ENCODE peak calls at places on chromosomes 3 and 15, in four cellular contexts. D, Y, E and T are unnamed samples.
A peak's percentile ranks its signal among the peaks of the same experiment; 100 is the strongest.

GRCh38 chr3:14169871-14170270 is 8.5 kb downstream of the XPC start:
- DNase-seq in D (no peak), Y (no peak), E (no peak), T (no peak)

GRCh38 chr3:184154909-184155643 is at the start of gene DVL3:
- DNase-seq in D (no peak), Y (peak; percentile 75), E (peak; percentile 81), T (peak; percentile 67)

GRCh38 chr3:131900891-131901290 is 133.9 kb downstream of the CPNE4 start:
- DNase-seq in D (no peak), Y (no peak), E (no peak), T (no peak)

GRCh38 chr3:12663311-12663935 is 494 bp downstream of the RAF1 start:
- DNase-seq in D (no peak), Y (peak; percentile 48), E (peak; percentile 76), T (peak; percentile 52)

GRCh38 chr3:63970596-63971468 is 52.5 kb downstream of the PSMD6 start:
- DNase-seq in D (no peak), Y (no peak), E (no peak), T (no peak)

GRCh38 chr3:41155834-41156233 is 43.5 kb upstream of the CTNNB1 start:
- DNase-seq in D (no peak), Y (no peak), E (no peak), T (no peak)

GRCh38 chr3:71416868-71417267 is 166.7 kb downstream of the FOXP1 start:
- DNase-seq in D (peak; percentile 6), Y (no peak), E (no peak), T (no peak)

GRCh38 chr15:61034793-61035710 is 194.1 kb downstream of the RORA start:
- DNase-seq in D (no peak), Y (no peak), E (no peak), T (no peak)

GRCh38 chr3:89104499-89104898 is 2.9 kb upstream of the EPHA3 start:
- DNase-seq in D (no peak), Y (no peak), E (no peak), T (no peak)

GRCh38 chr3:37833790-37834189 is 27.9 kb upstream of the CTDSPL start:
- DNase-seq in D (no peak), Y (no peak), E (no peak), T (no peak)

GRCh38 chr3:185912512-185912911 is 25.3 kb downstream of the TRA2B start:
- DNase-seq in D (no peak), Y (no peak), E (no peak), T (no peak)

GRCh38 chr3:7075901-7076300 is 215.0 kb downstream of the GRM7 start:
- DNase-seq in D (no peak), Y (no peak), E (no peak), T (no peak)

GRCh38 chr3:31880020-31880419 is 101.0 kb downstream of the OSBPL10 start:
- DNase-seq in D (no peak), Y (no peak), E (no peak), T (no peak)

GRCh38 chr3:58414538-58415197 is 19.0 kb downstream of the PDHB start:
- DNase-seq in D (peak; percentile 44), Y (peak; percentile 40), E (peak; percentile 72), T (peak; percentile 49)

GRCh38 chr3:103048371-103048722 is 613.5 kb downstream of the ZPLD1 start:
- DNase-seq in D (peak; percentile 34), Y (no peak), E (no peak), T (no peak)

GRCh38 chr3:98779936-98780335 is 16.8 kb downstream of the ST3GAL6 start:
- DNase-seq in D (no peak), Y (no peak), E (no peak), T (no peak)

GRCh38 chr3:158711886-158712285 is 20.4 kb downstream of the RARRES1 start:
- DNase-seq in D (no peak), Y (no peak), E (no peak), T (no peak)

GRCh38 chr3:102081587-102082289 is 232.4 kb downstream of the NFKBIZ start:
- DNase-seq in D (no peak), Y (no peak), E (no peak), T (no peak)

GRCh38 chr15:72229076-72229946 is 1.7 kb downstream of the PKM start:
- DNase-seq in D (no peak), Y (no peak), E (peak; percentile 65), T (peak; percentile 69)

GRCh38 chr15:72229947-72230196 is 1.1 kb downstream of the PKM start:
- DNase-seq in D (no peak), Y (no peak), E (no peak), T (peak; percentile 23)

GRCh38 chr15:72230197-72231065 is 559 bp downstream of the PKM start:
- DNase-seq in D (no peak), Y (peak; percentile 84), E (peak; percentile 95), T (peak; percentile 90)

GRCh38 chr15:72227720-72228119 is 3.3 kb downstream of the PKM start:
- DNase-seq in D (no peak), Y (no peak), E (no peak), T (no peak)

DNA sequence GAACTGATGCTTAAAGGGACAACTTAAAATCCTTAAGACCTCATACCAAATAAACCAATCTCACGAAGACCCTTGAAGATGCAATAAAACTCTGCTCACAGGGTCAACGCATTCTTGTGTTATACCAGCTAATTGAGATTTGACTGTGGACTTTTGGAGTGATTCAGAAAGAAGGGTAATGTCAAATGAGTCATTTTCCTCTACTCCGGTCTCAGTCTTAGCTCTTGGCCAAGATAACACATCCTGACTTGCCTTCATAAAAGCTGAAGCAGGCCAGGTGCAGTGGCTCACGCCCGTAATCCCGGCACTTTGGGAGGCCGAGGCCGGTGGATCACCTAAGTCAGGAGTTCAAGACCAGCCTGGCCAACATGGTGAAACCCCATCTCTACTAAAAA is 3.8 kb downstream of the PKM start:
- DNase-seq in D (peak; percentile 59), Y (no peak), E (no peak), T (no peak)
- TF ChIP-seq POLR2AphosphoS5 in D (no peak), Y (no peak), E (peak; percentile 50), T (no peak)

GRCh38 chr3:47012342-47013230 is 33.1 kb downstream of the NBEAL2 start:
- DNase-seq in D (no peak), Y (peak; percentile 59), E (no peak), T (no peak)
- TF ChIP-seq POLR2A in D (no peak), Y (no peak), E (no peak), T (no peak)

GRCh38 chr3:27670619-27671018 is 51.5 kb downstream of the EOMES start:
- DNase-seq in D (no peak), Y (no peak), E (no peak), T (no peak)

GRCh38 chr3:27669505-27670085 is 52.5 kb downstream of the EOMES start:
- DNase-seq in D (no peak), Y (no peak), E (no peak), T (no peak)

GRCh38 chr3:27667751-27668150 is 54.4 kb downstream of the EOMES start:
- DNase-seq in D (no peak), Y (no peak), E (no peak), T (no peak)

GRCh38 chr3:27666277-27666676 is 55.8 kb downstream of the EOMES start:
- DNase-seq in D (no peak), Y (no peak), E (no peak), T (no peak)

GRCh38 chr3:27666708-27667107 is 55.4 kb downstream of the EOMES start:
- DNase-seq in D (no peak), Y (no peak), E (peak; percentile 82), T (no peak)
- TF ChIP-seq CTCF in D (no peak), Y (no peak), E (no peak), T (no peak)

GRCh38 chr3:49422379-49423248 is at the start of gene AMT:
- DNase-seq in D (no peak), Y (peak; percentile 57), E (no peak), T (no peak)
- TF ChIP-seq POLR2AphosphoS5 in D (no peak), Y (no peak), E (peak; percentile 23), T (peak; percentile 8)

GRCh38 chr3:25782636-25782937 is 656 bp downstream of the NGLY1 start:
- DNase-seq in D (no peak), Y (no peak), E (no peak), T (no peak)

GRCh38 chr3:25781145-25781757 is 2.0 kb downstream of the NGLY1 start:
- DNase-seq in D (no peak), Y (no peak), E (no peak), T (no peak)

GRCh38 chr3:25783661-25784512 is 644 bp upstream of the NGLY1 start:
- DNase-seq in D (no peak), Y (peak; percentile 57), E (peak; percentile 76), T (peak; percentile 29)

GRCh38 chr3:25781758-25782594 is 1.3 kb downstream of the NGLY1 start:
- DNase-seq in D (no peak), Y (no peak), E (no peak), T (no peak)

DNA sequence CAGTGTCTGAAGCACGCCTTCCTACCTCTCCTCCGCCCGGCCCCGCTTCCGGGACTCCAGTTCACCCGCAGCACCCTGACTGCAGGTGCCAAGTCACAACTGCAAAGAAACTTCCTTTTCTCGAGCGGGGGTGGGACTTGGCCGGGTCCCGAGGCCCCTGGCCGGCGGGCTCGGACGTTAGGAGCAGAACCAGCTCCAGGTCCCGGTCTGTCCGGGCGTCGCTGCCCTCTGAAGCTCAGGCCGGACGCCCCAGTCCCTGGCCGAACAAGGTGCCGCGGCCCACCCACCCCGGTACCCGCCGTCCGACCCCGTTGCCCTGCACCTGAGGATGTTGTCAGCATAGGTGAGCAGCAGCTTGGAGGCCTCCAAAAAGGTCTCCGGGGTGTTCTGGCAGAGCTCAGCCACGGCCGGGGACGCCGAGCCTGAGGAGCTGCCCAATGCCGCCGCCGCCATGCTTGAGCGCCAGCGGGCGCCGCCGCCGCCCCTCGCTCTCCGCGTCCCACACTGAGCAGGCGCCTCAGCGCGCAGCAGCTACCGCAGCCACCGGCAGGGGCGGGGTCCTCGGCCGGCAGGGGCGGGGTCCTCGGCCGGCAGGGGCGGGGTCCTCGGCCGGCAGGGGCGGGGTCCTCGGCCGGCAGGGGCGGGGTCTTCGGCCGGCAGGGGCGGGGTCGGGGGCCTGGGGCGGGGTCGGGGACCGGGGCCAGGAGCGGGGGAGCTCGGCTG is at the start of gene NGLY1:
- DNase-seq in D (peak; percentile 51), Y (peak; percentile 89), E (peak; percentile 91), T (peak; percentile 86)
- TF ChIP-seq POLR2A in D (peak; percentile 79), Y (peak; percentile 39), E (peak; percentile 69), T (peak; percentile 94)

DNA sequence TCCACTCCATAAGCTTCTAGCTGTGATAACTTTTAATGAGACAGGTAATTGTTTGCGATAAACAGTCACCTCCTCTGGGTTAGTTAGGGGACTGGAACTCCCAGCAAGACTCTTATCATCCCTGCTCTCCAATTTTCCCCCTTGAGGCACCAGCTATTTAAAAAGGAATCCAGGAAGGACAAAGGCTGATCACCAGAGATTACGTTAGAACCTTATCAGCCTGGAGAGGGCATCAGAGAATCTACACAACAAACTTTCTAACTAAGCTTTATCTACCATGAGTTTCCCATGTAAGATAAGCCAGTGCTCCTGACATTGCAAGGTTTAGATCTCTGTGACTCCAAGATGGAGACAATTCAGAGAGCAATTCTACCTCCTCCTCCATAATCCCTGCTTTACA is 31.3 kb downstream of the GPR176 start:
- DNase-seq in D (no peak), Y (no peak), E (no peak), T (no peak)
- TF ChIP-seq CTCF in D (no peak), Y (no peak), E (no peak), T (no peak)